ENCODE peak calls at places on chromosome 13, in four cellular contexts. I is GM10248, C is thoracic aorta, M is Calu3. J is an unnamed sample.

GRCh38 chr13:40130871-40131636 is 475.6 kb downstream of the COG6 start:
- DNase-seq in I (no peak), C (no peak), M (no peak), J (no peak)

GRCh38 chr13:31945202-31945978 is 86.2 kb upstream of the FRY start:
- DNase-seq in I (no peak), C (no peak), M (peak; percentile 46), J (no peak)

GRCh38 chr13:110382229-110382628 is 75.1 kb downstream of the COL4A2 start:
- DNase-seq in I (no peak), C (no peak), M (no peak), J (no peak)

GRCh38 chr13:76836311-76836710 is 49.9 kb downstream of the KCTD12 start:
- DNase-seq in I (no peak), C (no peak), M (no peak), J (no peak)

GRCh38 chr13:93736111-93736510 is 509.5 kb downstream of the GPC6 start:
- DNase-seq in I (no peak), C (no peak), M (no peak), J (no peak)

GRCh38 chr13:33321686-33322473 is 36.3 kb upstream of the STARD13 start:
- DNase-seq in I (no peak), C (no peak), M (no peak), J (no peak)

GRCh38 chr13:96671073-96671472 is 323.2 kb downstream of the OXGR1 start:
- DNase-seq in I (no peak), C (no peak), M (no peak), J (no peak)

GRCh38 chr13:24911135-24911524 is 147.2 kb downstream of the RNF17 start:
- DNase-seq in I (no peak), C (no peak), M (no peak), J (no peak)

GRCh38 chr13:32125221-32125621 is 93.6 kb downstream of the FRY start:
- DNase-seq in I (no peak), C (no peak), M (no peak), J (no peak)

GRCh38 chr13:74274946-74275345 is 140.7 kb upstream of the KLF12 start:
- DNase-seq in I (no peak), C (no peak), M (no peak), J (no peak)

GRCh38 chr13:20720499-20720898 is 17.0 kb downstream of the IL17D start:
- DNase-seq in I (no peak), C (no peak), M (no peak), J (no peak)

GRCh38 chr13:75458696-75459422 is 23.1 kb downstream of the TBC1D4 start:
- DNase-seq in I (peak; percentile 64), C (no peak), M (peak; percentile 12), J (no peak)

GRCh38 chr13:30394798-30395191 is 27.5 kb upstream of the UBE2L5 start:
- DNase-seq in I (peak; percentile 58), C (no peak), M (no peak), J (no peak)

GRCh38 chr13:27960362-27961226 is 8.5 kb downstream of the CDX2 start:
- DNase-seq in I (peak; percentile 72), C (no peak), M (peak; percentile 80), J (peak; percentile 19)

GRCh38 chr13:110062077-110062776 is 244.7 kb downstream of the COL4A1 start:
- DNase-seq in I (no peak), C (no peak), M (no peak), J (no peak)

GRCh38 chr13:94656766-94657165 is 55.1 kb downstream of the GPR180 start:
- DNase-seq in I (peak; percentile 17), C (no peak), M (no peak), J (no peak)

GRCh38 chr13:95784891-95785290 is 108.0 kb downstream of the DNAJC3 start:
- DNase-seq in I (no peak), C (no peak), M (no peak), J (no peak)

GRCh38 chr13:51451134-51451466 is 1.7 kb downstream of the INTS6 start:
- DNase-seq in I (no peak), C (no peak), M (no peak), J (no peak)

GRCh38 chr13:44068169-44068568 is 188.5 kb downstream of the LACC1 start:
- DNase-seq in I (no peak), C (no peak), M (no peak), J (no peak)

GRCh38 chr13:83940742-83941141 is 58.5 kb upstream of the SLITRK1 start:
- DNase-seq in I (no peak), C (no peak), M (no peak), J (no peak)

GRCh38 chr13:48110132-48110868 is 15.4 kb upstream of the MED4 start:
- DNase-seq in I (no peak), C (no peak), M (no peak), J (no peak)

GRCh38 chr13:112181336-112182051 is 114.5 kb downstream of the SOX1 start:
- DNase-seq in I (no peak), C (no peak), M (no peak), J (no peak)

GRCh38 chr13:73767191-73767741 is 366.9 kb downstream of the KLF12 start:
- DNase-seq in I (no peak), C (no peak), M (no peak), J (no peak)

GRCh38 chr13:68727165-68727564 is 1380.5 kb upstream of the ATXN8OS start:
- DNase-seq in I (no peak), C (no peak), M (no peak), J (no peak)

GRCh38 chr13:21674271-21675009 is 3.6 kb downstream of the FGF9 start:
- DNase-seq in I (peak; percentile 30), C (no peak), M (no peak), J (no peak)

GRCh38 chr13:113781571-113781970 is 22.5 kb downstream of the TMEM255B start:
- DNase-seq in I (no peak), C (no peak), M (no peak), J (no peak)
- TF ChIP-seq CTCF in I (no peak), C (no peak), M (no peak), J (no peak)

DNA sequence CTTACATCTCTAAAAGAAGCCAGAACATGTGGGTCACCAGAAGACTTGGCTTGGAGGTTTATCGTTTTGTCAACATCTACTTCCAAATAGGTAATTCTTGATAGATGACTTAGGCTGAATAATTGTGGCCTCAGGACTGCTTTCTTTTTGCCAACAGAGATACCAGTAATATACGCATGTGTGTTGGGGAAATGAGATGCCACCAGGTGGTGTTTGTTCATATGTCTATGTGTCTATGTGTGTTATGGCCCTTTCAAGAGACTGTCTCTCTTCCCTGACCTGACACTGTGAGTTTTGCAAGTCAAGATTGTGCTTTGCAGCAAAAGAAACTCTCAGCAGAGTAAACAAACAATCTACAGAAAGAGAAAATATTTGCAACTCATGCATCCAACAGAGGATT is 31.6 kb upstream of the METTL21C start:
- DNase-seq in I (no peak), C (no peak), M (no peak), J (no peak)
- TF ChIP-seq CTCF in I (no peak), C (no peak), M (no peak), J (no peak)

DNA sequence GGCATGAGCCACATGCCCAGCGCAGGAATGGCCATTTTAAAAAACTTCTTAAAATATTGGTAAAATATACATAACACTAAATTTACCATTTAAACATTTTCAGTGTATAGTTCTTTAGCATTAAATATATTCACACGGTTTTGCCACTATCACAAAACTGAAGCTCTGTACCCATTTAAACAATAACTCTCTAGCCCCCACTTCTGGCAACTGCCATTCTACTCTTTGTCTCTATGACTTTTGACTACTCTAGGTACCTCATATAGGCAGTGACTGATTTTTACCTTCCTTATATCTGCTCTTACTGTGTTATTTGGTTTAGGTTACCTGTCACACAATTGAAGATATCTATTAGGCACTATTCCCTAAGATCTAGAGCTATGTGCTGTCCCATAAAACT is 2.3 kb upstream of the KBTBD7 start:
- DNase-seq in I (no peak), C (no peak), M (no peak), J (no peak)
- TF ChIP-seq CTCF in I (peak; percentile 31), C (no peak), M (no peak), J (peak; percentile 8)

GRCh38 chr13:59901191-59901590 is 262.5 kb downstream of the DIAPH3 start:
- DNase-seq in I (no peak), C (no peak), M (no peak), J (no peak)

DNA sequence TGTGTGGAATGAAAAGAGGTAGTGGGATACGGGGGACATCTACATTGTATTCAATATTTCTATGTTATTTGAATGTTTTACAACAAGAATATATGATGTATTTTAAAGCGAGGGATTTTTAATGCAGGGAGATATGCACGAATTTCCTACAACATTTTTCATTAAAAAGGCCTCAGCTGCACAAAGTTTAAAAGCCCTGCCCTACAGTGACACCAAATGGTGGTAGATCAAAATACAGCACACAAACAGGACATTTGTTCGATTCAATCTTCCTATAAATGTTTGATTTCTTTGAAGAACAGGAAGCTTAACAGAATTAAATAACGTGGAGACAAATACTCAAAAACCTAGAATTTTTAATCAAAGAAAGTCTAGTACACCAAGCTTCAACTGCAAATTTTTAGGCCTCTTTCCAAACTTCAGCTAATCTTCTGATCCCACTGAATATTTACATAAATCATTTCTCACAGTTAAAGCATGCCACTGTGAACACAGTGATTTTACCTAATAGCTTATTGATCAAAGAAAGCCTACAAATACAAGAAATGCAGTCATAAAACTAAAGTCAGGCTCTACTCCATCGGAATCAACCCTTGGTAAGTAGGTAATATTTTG is 257.2 kb downstream of the DIAPH3 start:
- DNase-seq in I (no peak), C (no peak), M (peak; percentile 2), J (no peak)
- TF ChIP-seq CTCF in I (peak; percentile 53), C (peak; percentile 46), M (no peak), J (peak; percentile 65)

DNA sequence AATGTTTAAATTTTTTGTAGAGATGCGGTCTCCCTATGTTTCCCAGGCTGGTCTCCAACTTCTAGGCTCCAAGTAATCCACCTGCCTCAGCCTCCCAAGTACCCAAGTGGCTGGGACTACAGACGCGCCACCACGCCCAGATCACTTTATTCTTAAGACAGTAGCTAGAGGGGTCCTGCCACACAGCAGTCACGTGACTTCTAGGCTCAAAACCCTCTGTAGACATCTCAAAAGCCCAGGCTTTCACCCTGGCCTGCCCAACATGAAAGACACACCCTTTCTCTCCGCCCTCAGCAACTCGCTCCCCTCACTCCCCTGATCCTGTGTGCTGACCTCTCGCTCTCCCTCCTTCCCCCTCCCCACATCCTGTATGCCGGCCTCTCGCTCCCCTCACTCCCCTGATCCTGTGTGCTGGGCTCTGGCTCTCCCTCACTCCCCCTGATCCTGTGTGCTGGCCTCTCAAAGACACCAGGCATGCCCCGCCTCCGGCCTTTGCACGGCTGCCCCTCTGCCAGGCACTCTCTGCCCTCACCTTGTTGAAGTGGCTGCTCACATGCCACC is 77.4 kb downstream of the SLC15A1 start:
- DNase-seq in I (no peak), C (no peak), M (no peak), J (no peak)
- TF ChIP-seq CTCF in I (no peak), C (no peak), M (no peak), J (no peak)

DNA sequence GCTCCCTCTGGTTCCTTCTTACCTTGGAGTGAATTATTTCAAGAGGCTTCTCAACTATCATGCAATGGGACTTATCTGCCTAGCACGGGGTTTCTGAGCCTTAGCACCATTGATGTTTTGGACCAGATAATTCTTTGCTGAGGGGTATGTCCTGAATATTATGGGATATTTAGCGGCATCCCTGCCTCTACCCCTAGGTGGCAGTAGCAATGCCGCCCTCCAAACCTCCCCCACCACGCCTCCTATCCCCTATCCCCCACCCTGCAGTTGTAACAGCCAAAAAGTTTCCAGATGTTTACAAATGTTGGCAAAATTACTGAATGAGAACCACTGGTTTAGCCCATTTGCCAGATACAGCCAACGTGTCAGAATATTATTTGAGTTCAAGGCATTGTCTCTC is 125.5 kb downstream of the POSTN start:
- DNase-seq in I (no peak), C (no peak), M (no peak), J (no peak)
- TF ChIP-seq CTCF in I (no peak), C (no peak), M (no peak), J (peak; percentile 1)